ENCODE peak calls at places on chromosomes 2 and 18, in eight cellular contexts. Q is astrocyte, X is aorta, I is body of pancreas, D is left ventricle myocardium inferior, G is lower lobe of right lung, T is GM23248, O is NT2/D1. N is an unnamed sample.

GRCh38 chr2:3870997-3871396 is 167.6 kb downstream of the DCDC2C start:
- DNase-seq in Q (no peak), X (no peak), I (no peak), D (no peak), G (no peak), T (no peak), O (no peak), N (no peak)

GRCh38 chr18:77110400-77110799 is 22.2 kb downstream of the MBP start:
- DNase-seq in Q (no peak), X (no peak), I (no peak), D (no peak), G (no peak), T (no peak), O (no peak), N (no peak)

GRCh38 chr2:240419321-240419720 is 16.1 kb upstream of the GPC1 start:
- DNase-seq in Q (no peak), X (peak; percentile 24), I (peak; percentile 1), D (no peak), G (no peak), T (no peak), O (no peak), N (no peak)

GRCh38 chr2:3433339-3433699 is 53.8 kb downstream of the TRAPPC12 start:
- DNase-seq in Q (no peak), X (no peak), I (no peak), D (no peak), G (no peak), T (no peak), O (no peak), N (no peak)

GRCh38 chr2:151878655-151879563 is 50.7 kb upstream of the ARL5A start:
- DNase-seq in Q (peak; percentile 55), X (no peak), I (no peak), D (no peak), G (no peak), T (peak; percentile 45), O (peak; percentile 20), N (no peak)

GRCh38 chr2:176817061-176817565 is 395.5 kb upstream of the HNRNPA3 start:
- DNase-seq in Q (no peak), X (no peak), I (no peak), D (no peak), G (no peak), T (peak; percentile 24), O (no peak), N (no peak)

GRCh38 chr18:23244431-23244830 is 109.1 kb downstream of the CABLES1 start:
- DNase-seq in Q (no peak), X (no peak), I (no peak), D (no peak), G (no peak), T (no peak), O (no peak), N (no peak)

GRCh38 chr2:64952896-64953482 is 36.2 kb upstream of the SLC1A4 start:
- DNase-seq in Q (peak; percentile 92), X (no peak), I (no peak), D (no peak), G (no peak), T (peak; percentile 81), O (no peak), N (no peak)

GRCh38 chr2:104874230-104874629 is 20.3 kb downstream of the POU3F3 start:
- DNase-seq in Q (no peak), X (no peak), I (no peak), D (no peak), G (no peak), T (no peak), O (no peak), N (no peak)

GRCh38 chr2:104873689-104874054 is 19.8 kb downstream of the POU3F3 start:
- DNase-seq in Q (no peak), X (no peak), I (no peak), D (no peak), G (no peak), T (no peak), O (no peak), N (no peak)

GRCh38 chr2:104871566-104872033 is 17.7 kb downstream of the POU3F3 start:
- DNase-seq in Q (no peak), X (no peak), I (no peak), D (no peak), G (no peak), T (no peak), O (no peak), N (peak; percentile 24)

GRCh38 chr2:104872034-104872865 is 18.3 kb downstream of the POU3F3 start:
- DNase-seq in Q (peak; percentile 35), X (no peak), I (no peak), D (no peak), G (no peak), T (peak; percentile 27), O (no peak), N (peak; percentile 33)

DNA sequence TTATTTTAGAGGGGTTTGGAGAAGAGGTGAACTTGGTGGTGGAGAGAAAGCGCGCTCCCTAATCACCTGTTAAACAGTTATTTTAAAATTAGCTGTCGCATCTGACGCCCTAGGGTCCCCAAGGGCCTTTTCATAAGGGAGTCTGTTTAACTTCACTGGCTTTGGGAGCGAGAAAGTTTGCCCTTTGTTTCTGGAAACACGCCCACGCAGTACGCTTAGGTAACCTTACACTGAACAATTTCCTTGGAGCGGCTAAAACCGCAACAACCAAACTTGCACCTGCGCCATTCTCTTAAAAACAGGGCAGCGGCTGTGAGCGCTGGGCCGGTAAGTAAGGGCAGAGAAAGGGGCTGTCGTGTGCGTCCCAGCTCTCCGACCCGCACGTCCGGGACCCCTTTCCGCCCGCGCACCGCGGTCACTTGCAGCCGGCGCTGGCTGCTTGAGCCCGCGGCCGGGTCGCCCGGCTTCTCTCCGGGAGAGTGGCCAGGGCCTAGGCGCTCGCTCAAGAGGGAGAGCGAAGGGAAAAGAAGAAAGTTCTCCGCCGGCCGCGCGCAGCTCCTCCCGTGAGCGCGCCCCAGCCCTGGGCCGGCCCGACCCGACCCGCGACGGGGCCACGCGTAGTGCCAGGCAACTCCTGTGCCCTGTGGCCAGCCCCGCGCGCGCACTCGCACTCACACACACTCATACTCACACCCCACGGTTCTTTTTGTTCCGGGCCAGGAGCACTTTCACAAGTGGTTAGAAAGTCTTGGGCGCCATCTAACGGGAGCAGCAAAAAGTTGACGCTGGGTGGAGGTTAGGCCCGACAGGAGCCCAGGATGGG is 19.2 kb downstream of the POU3F3 start:
- DNase-seq in Q (peak; percentile 71), X (no peak), I (peak; percentile 70), D (peak; percentile 29), G (peak; percentile 69), T (peak; percentile 84), O (no peak), N (peak; percentile 88)
- H3K4me3 ChIP-seq in Q (peak overlapping the region; percentile 66), X (peak overlapping the region; percentile 34), I (peak overlapping the region; percentile 56), D (peak overlapping the region; percentile 72), G (peak overlapping the region; percentile 62), T (peak overlapping the region; percentile 79), O (peak overlapping the region; percentile 62), N (peak overlapping the region; percentile 35)

DNA sequence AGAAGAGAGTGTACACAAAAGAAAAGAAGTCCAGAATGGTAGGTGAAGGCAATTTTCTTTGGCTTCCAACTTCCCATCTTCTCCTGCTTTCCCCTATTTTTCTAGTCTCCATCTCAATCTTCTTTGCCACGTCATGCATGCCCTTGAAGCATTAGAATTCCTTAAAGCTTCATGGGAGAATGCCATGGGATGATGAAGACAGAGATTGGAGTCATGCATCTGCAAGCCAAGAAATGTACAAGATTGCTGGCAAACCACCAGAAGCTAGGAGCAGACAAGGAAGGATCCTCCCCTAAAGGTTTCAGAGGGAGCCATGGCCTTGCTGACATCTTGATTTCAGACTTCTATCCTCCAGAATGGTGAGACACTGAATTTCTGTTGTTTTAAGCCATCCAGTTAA is 305.9 kb downstream of the HRH4 start:
- DNase-seq in Q (no peak), X (no peak), I (no peak), D (no peak), G (no peak), T (peak; percentile 97), O (no peak), N (no peak)
- H3K4me1 ChIP-seq in Q (no peaks in the 10 kb centered on the region), X (no peaks in the 10 kb centered on the region), I (no peaks in the 10 kb centered on the region), D (peaks cover 31% of the 10 kb centered on the region), G (no peaks in the 10 kb centered on the region), T (peaks cover 52% of the 10 kb centered on the region), O (no peaks in the 10 kb centered on the region), N (no peaks in the 10 kb centered on the region)

DNA sequence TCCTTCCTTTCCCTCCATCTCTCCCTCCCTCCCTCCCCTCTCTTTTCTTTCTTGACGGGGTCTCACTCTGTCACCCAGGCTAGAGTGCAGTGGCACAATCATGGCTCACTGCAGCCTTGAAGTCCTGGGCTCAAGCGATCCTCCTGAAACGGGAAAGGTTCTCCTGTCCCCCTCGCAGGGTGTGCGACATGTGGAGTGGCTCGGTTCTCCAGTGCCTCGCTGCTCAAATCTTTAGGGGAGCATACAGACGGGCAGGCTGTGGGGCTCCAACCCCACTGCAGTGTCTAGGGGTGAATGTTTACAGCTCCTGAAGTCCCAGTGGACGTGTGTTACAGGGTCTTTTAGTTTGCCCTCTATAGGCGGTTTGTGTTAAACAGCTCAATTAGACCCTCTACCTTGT is 74.0 kb downstream of the MEX3C start:
- DNase-seq in Q (no peak), X (no peak), I (no peak), D (no peak), G (no peak), T (no peak), O (no peak), N (no peak)
- H3K9me3 ChIP-seq in Q (no peaks in the 10 kb centered on the region), X (no peaks in the 10 kb centered on the region), I (no peaks in the 10 kb centered on the region), D (peaks cover 6% of the 10 kb centered on the region), G (no peaks in the 10 kb centered on the region), T (no peaks in the 10 kb centered on the region), O (peaks cover 26% of the 10 kb centered on the region), N (no peaks in the 10 kb centered on the region)

GRCh38 chr2:230865324-230865765 is 603 bp downstream of the ITM2C start:
- DNase-seq in Q (no peak), X (no peak), I (no peak), D (no peak), G (no peak), T (no peak), O (no peak), N (no peak)

GRCh38 chr2:230864605-230865323 is at the start of gene ITM2C:
- DNase-seq in Q (peak; percentile 25), X (peak; percentile 72), I (peak; percentile 67), D (peak; percentile 67), G (peak; percentile 69), T (peak; percentile 70), O (no peak), N (peak; percentile 76)

GRCh38 chr2:230866704-230867561 is 2.2 kb downstream of the ITM2C start:
- DNase-seq in Q (no peak), X (no peak), I (peak; percentile 54), D (no peak), G (no peak), T (peak; percentile 41), O (no peak), N (peak; percentile 57)

GRCh38 chr2:230864122-230864604 is 579 bp upstream of the ITM2C start:
- DNase-seq in Q (no peak), X (no peak), I (no peak), D (no peak), G (no peak), T (no peak), O (no peak), N (no peak)

DNA sequence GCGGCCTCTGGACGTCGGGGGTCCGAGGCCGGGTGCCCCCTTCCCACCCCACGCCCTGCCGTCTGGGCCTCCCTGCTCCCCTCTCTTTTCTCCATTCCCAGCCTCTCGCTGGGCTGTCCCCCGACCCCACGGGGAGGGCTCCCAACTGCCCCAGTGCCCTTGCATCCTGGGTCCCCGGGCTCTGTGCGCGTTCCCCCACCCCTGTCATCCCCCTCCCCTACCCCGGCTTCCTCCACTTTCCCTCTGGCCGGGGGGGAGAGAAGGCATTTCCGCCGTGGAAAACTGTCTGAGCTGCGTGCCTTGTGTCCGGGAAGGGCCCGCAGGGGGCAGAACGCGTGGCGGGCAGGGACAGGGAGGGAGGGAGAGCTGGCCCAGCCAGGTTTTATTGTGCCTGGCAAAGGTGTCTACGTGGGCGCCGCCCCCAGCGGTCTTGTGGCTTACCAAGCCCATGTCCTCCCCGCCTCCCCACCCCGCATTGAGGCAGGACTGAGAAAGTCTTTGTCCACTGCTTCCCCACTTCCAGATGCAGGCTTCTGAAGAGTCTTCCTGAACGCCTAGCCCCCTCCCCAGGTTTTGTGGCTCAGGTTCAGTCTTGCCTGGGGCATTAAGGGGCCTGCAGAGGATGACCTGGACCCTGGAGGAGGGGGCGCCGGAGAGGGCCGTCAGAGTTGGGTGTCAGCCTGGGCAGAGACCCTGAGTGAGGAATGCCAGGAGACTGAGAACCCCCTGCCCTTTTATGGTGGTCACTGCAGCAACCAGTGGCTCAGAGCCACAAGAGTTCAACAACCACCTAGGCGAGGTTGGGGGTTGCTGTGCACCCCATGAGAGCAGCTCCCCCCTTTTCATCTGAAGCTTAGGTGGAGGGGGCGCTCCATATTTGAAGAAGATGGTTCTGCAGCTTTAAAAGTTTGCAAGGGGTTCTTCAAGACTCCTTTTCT is 1.3 kb downstream of the ITM2C start:
- DNase-seq in Q (no peak), X (no peak), I (peak; percentile 32), D (no peak), G (no peak), T (peak; percentile 41), O (no peak), N (peak; percentile 75)
- H3K4me3 ChIP-seq in Q (peak overlapping the region; percentile 67), X (peak overlapping the region; percentile 78), I (no peak overlapping the region), D (peak overlapping the region; percentile 86), G (peak overlapping the region; percentile 72), T (no peak overlapping the region), O (peak overlapping the region; percentile 91), N (peak overlapping the region; percentile 76)

N was measured in HAP-1.